ENCODE peak calls at places on chromosomes 12 and 14, in five cellular contexts. S is right cardiac atrium, J is heart left ventricle, W is HepG2, X is psoas muscle. B is an unnamed sample. For H3K4me1, the result is how much of the 10 kb centered on the place peaks cover.

GRCh38 chr14:102496955-102497744 is 12.4 kb downstream of the ANKRD9 start:
- DNase-seq in J (no peak), S (no peak), X (peak), W (no peak), B (no peak)

GRCh38 chr12:88625316-88625715 is 45.0 kb upstream of the KITLG start:
- DNase-seq in W (no peak), X (no peak), J (no peak), S (no peak), B (no peak)

GRCh38 chr14:31527087-31527486 is 34.1 kb upstream of the NUBPL start:
- DNase-seq in X (no peak), J (no peak), W (no peak), S (no peak), B (no peak)

GRCh38 chr14:66330218-66330617 is 156.0 kb upstream of the CCDC196 start:
- DNase-seq in W (no peak), J (no peak), X (no peak), S (no peak), B (no peak)

GRCh38 chr14:29851397-29851796 is 76.2 kb downstream of the PRKD1 start:
- DNase-seq in J (no peak), W (no peak), X (no peak), S (no peak), B (no peak)

GRCh38 chr12:47991592-47991991 is 12.7 kb downstream of the COL2A1 start:
- DNase-seq in W (no peak), X (no peak), J (no peak), S (no peak), B (no peak)

GRCh38 chr12:75613981-75614380 is 102.6 kb upstream of the KRR1 start:
- DNase-seq in W (no peak), X (no peak), S (no peak), J (no peak), B (no peak)

GRCh38 chr12:6376079-6376941 is 947 bp upstream of the SCNN1A start:
- DNase-seq in J (peak), X (peak), W (peak), S (peak), B (peak)

GRCh38 chr12:51773145-51773869 is 75.2 kb downstream of the FIGNL2 start:
- DNase-seq in S (no peak), X (no peak), W (no peak), J (no peak), B (no peak)

GRCh38 chr12:47079894-47080724 is at the start of gene AMIGO2:
- DNase-seq in J (peak), W (no peak), S (peak), X (peak), B (peak)

GRCh38 chr12:77606348-77606747 is 224.3 kb upstream of the NAV3 start:
- DNase-seq in W (no peak), J (no peak), X (no peak), S (no peak), B (no peak)

GRCh38 chr12:39351153-39351552 is 91.8 kb downstream of the KIF21A start:
- DNase-seq in W (no peak), J (no peak), S (no peak), X (no peak), B (no peak)

GRCh38 chr14:91365552-91365951 is 52.1 kb downstream of the CCDC88C start:
- DNase-seq in W (no peak), J (no peak), X (no peak), S (no peak), B (no peak)

GRCh38 chr14:26531894-26532293 is 65.9 kb downstream of the NOVA1 start:
- DNase-seq in J (no peak), W (peak), S (no peak), X (no peak), B (no peak)

GRCh38 chr12:76402259-76402658 is 54.0 kb upstream of the BBS10 start:
- DNase-seq in S (no peak), X (no peak), W (peak), J (no peak), B (no peak)

GRCh38 chr12:14841761-14842160 is 1.6 kb downstream of the ART4 start:
- DNase-seq in X (peak), J (peak), S (peak), W (peak), B (no peak)

GRCh38 chr14:20683125-20683895 is 1.1 kb upstream of the RNASE4 start:
- DNase-seq in S (peak), W (peak), J (peak), X (peak), B (peak)

GRCh38 chr12:32140867-32141266 is 34.2 kb downstream of the BICD1 start:
- DNase-seq in W (no peak), J (no peak), S (no peak), X (no peak), B (no peak)

GRCh38 chr12:60689137-60689536 is 1093.3 kb downstream of the SLC16A7 start:
- DNase-seq in W (no peak), X (no peak), S (no peak), J (no peak), B (no peak)

GRCh38 chr12:42119085-42119633 is 25.5 kb downstream of the GXYLT1 start:
- DNase-seq in X (no peak), S (no peak), J (no peak), W (no peak), B (no peak)

GRCh38 chr12:122961551-122962329 is 4.5 kb downstream of the ABCB9 start:
- DNase-seq in X (no peak), J (no peak), W (no peak), S (no peak), B (peak)

DNA sequence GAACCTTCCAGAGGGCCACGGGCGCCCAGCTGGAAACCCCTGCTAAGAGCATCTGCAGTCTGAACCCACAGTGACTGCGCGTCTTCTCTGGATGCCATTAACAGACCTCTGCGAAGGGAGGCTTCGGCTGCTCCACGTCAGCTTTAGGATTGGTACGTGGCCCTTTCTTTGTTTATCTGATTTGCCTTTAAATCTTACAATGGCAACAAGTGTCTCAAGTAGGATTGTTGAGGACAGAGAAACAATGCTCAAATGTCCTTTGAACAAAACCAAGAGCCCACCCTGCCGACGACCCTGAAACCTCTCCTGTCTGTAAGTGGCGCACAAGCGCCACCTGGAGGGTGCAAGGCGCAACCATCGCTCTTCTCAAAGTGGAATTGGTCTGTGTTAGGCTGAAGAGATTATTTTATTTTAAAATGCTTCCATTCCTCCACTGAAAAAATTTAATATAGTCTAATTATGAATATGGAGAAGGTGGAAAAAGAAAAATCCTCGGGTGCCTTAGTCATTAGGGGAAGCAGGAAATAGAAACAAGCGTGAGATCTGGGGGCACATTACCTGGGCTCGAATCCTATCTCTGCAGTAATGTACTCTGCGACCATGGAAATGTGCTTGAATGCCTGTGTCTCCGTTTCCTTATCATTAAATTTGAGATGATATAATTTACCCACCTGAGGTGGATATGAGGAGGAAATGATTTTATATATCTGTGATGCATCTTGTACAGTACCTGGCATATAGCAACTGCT is 82.6 kb upstream of the PTPRB start:
- DNase-seq in S (peak), W (peak), J (peak), X (peak), B (peak)
- H3K4me3 ChIP-seq in S (peak), W (no peak), J (no peak), X (peak), B (no peak)

DNA sequence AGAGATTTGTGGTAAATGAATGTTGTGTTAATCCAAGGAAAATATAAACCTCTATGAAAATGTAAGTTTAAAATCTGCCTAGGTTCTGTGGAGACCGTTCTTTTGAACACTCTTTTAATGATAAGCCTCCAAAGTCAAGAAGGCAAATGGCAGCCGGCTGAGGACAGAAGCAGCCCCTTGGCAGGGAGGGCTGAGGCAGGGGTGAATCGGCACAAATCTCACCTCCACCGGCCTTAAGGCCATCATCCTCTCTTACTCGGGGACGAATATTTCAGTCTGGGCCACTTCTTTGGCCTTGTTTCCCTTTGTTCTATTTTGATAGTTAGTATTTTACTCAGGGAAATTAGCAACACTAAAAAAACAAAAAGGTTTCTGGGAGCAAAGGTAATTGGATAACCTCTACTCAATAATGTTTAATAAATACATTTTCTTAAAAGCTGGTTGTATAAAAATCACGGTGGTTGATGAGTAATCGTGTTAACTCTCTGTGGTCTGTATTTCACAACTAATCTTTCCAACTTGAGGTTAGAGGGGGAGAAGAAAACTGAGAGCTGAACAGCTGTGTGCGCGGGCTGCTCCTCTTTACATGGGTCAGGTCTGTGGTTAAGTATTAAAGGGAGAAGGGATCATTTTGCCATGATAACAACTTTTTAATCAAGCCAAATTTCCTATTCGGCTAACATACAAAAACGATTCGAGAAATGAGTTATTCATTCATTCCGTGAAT is 18.6 kb downstream of the LGMN start:
- DNase-seq in S (no peak), X (no peak), W (no peak), J (no peak), B (no peak)
- H3K27ac ChIP-seq in S (no peak), X (no peak), W (no peak), J (no peak), B (no peak)

GRCh38 chr12:54279632-54280400 is at the start of gene CBX5:
- DNase-seq in W (peak), S (peak), J (peak), X (peak), B (peak)
- H3K4me1 ChIP-seq in W (half or more), S (under half), J (under half), X (under half), B (under half)

GRCh38 chr12:130970908-130971233 is 17.2 kb downstream of the ADGRD1 start:
- DNase-seq in W (no peak), J (no peak), S (no peak), X (no peak), B (no peak)
- H3K4me3 ChIP-seq in W (no peak), J (no peak), S (no peak), X (no peak), B (no peak)

DNA sequence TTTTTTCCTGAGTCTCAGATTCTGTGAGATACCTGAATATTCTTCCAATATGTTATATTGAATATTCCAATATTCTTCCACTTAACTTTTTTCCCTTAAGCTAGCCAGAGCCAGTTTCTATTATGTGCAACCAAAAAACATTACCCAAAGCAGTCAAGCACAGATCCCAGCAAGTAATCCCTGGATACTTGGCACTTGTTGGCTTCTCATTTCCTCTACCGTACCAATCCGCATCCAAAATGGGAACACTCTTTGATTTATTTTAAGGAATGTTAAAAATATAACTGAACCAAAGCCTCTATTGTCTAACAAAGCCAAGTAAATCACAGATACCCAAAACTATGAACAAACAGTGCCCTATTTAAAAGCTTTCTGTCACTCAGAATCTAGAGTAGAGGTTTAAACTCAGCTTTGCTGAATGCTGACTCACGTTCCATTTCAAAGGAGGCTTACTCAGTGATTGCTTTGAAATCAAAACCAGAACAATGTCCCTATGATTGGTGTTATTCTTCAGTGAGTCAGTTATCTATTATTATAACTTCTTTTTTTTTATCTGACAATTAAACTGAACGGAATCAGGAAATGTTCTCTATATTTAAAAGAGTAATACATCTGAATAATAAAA is 360.6 kb downstream of the CCDC91 start:
- DNase-seq in J (no peak), S (no peak), X (no peak), W (peak), B (peak)
- H3K27ac ChIP-seq in J (no peak), S (no peak), X (no peak), W (no peak), B (no peak)

DNA sequence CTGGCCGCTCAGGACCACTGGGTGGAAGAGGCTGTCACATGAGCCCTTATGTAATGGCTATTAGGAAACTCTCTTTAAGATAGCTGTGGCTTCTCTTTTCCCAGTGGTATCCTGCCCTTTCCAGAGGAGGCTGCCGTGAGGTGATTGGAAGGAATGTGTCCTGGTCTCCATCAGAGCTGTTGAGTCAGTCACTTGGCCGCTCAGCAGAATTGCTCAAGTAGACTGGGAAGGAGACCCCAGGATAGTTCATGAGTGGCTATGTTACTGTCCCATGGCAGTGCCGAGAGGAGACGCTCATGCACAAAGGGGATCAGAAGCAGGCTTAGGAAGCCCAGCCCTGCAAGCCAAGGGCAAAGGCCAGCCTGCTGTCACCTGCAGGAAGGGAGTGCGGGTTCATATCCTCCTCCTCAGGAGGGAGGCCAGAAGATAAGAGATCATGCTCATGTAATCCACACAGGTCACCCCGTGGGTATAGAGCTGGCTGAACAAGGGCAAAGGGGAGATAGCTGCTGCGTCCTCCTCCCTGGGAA is 136.9 kb upstream of the MAX start:
- DNase-seq in J (no peak), W (peak), X (no peak), S (no peak), B (peak)
- H3K4me1 ChIP-seq in J (under half), W (half or more), X (under half), S (under half), B (under half)

GRCh38 chr12:102965281-102966155 is 8.0 kb downstream of the ASCL1 start:
- DNase-seq in X (no peak), W (no peak), J (no peak), S (no peak), B (no peak)
- H3K4me3 ChIP-seq in X (no peak), W (no peak), J (no peak), S (peak), B (no peak)

DNA sequence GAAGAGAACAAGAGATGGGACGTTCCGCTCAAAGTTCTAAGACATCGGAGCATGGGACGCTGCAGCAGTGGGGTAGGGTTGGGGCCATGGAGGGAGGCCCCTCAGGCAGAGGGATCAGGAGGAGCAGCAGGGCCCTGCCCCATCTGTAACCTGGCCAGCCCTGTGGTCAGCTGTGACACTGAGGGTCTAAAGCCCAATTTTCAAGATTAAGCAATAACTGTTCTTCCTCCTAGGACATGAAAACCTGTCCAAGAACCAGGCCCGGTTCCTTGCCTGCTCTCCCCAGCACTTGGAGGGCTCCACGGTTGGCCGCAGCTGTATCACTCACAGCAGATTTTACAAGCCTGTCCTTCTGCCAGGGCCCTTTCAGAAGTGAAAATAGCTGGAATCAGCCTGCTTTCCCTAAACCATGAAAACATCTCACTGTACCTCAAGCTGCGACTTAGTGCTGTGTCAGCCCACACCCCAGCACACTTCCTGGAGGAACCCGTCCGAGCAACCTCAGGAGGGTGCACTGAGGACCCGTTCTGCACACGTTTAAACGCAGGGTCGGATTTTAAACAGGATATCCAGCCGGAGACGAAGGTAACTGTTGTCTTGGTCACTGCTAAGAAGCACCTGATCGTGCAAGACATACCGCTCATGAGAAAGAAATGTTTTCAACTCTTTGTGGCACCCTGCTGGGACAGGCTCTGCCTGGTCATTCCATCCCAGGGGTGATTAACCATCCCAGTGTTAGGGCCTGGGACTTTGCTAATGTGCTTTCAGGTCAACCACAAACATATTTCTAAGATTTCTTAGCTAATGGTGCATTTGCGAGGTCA is 201.9 kb upstream of the DIO3 start:
- DNase-seq in X (peak), S (peak), J (no peak), W (no peak), B (no peak)
- H3K27ac ChIP-seq in X (peak), S (peak), J (peak), W (no peak), B (no peak)

GRCh38 chr14:64763089-64763782 is 59.0 kb downstream of the PLEKHG3 start:
- DNase-seq in S (no peak), J (no peak), X (no peak), W (no peak), B (no peak)

GRCh38 chr14:64760146-64760755 is 56.0 kb downstream of the PLEKHG3 start:
- DNase-seq in S (no peak), X (peak), W (peak), J (no peak), B (peak)

GRCh38 chr14:64762044-64763034 is 58.1 kb downstream of the PLEKHG3 start:
- DNase-seq in J (peak), W (peak), X (peak), S (peak), B (peak)

GRCh38 chr14:64760916-64761315 is 56.7 kb downstream of the PLEKHG3 start:
- DNase-seq in J (no peak), W (no peak), S (no peak), X (no peak), B (no peak)

GRCh38 chr14:64761441-64762043 is 57.3 kb downstream of the PLEKHG3 start:
- DNase-seq in X (peak), J (no peak), S (no peak), W (no peak), B (no peak)
- H3K4me1 ChIP-seq in X (under half), J (under half), S (under half), W (under half), B (under half)

DNA sequence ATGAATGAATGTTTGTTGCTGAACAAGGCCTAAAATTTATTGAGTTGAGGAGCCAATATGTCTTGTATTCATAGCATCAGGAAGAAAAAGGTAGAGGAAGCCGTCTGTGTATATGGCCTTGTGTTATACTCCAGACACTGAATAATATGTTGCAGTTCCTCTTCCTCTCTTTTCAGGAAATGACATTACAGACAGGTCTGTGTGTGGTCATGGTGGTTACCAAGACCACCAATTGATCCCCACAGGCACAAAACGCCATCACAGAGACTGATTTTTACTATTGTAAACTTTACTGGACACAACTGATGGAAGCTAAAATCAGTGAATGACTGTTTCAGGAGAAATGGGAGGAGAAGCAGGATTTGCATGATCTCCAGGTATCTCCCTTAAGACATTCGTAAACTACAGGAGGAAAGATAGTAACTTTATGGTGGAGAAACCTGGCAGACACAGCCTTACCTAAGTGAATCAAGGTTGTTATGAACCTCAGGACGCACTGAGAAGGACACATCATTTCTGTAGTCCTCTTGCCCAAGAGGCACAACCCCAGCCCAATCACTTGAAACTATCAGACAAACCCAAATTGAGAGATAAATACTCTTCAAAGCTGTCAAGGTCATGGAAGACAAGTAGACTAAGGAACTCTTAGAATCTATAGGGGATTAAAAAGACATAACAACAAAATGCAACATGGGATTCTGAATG is 334.1 kb upstream of the RGS6 start:
- DNase-seq in J (no peak), W (no peak), X (no peak), S (no peak), B (peak)
- H3K4me3 ChIP-seq in J (no peak), W (no peak), X (no peak), S (no peak), B (no peak)

B was measured in small intestine.